ENCODE peak calls at places on chromosome 16, in ten cellular contexts. One of them, this sample, is unnamed. For H3K4me1, the result is how much of the 10 kb centered on the place peaks cover.

GRCh38 chr16:19923396-19923795 is 38.7 kb upstream of the GPRC5B start:
- DNase-seq in spleen: no peak
- DNase-seq in GM23338: no peak
- DNase-seq in H9: peak
- DNase-seq in neural progenitor cell: no peak
- DNase-seq in A549: no peak
- DNase-seq in ovary: no peak
- DNase-seq in heart left ventricle: no peak
- DNase-seq in sigmoid colon: no peak
- DNase-seq in body of pancreas: no peak
- DNase-seq in this sample: no peak

GRCh38 chr16:19696312-19696711 is 21.7 kb downstream of the KNOP1 start:
- DNase-seq in spleen: peak
- DNase-seq in GM23338: no peak
- DNase-seq in H9: no peak
- DNase-seq in neural progenitor cell: no peak
- DNase-seq in A549: no peak
- DNase-seq in ovary: peak
- DNase-seq in heart left ventricle: peak
- DNase-seq in sigmoid colon: peak
- DNase-seq in body of pancreas: peak
- DNase-seq in this sample: peak

GRCh38 chr16:12896562-12896961 is 4.8 kb upstream of the SHISA9 start:
- DNase-seq in spleen: no peak
- DNase-seq in GM23338: peak
- DNase-seq in H9: peak
- DNase-seq in neural progenitor cell: peak
- DNase-seq in A549: no peak
- DNase-seq in ovary: no peak
- DNase-seq in heart left ventricle: no peak
- DNase-seq in sigmoid colon: no peak
- DNase-seq in body of pancreas: peak
- DNase-seq in this sample: no peak

GRCh38 chr16:77213542-77214108 is 14.4 kb downstream of the SYCE1L start:
- DNase-seq in spleen: peak
- DNase-seq in GM23338: no peak
- DNase-seq in H9: no peak
- DNase-seq in neural progenitor cell: no peak
- DNase-seq in A549: peak
- DNase-seq in ovary: peak
- DNase-seq in heart left ventricle: no peak
- DNase-seq in sigmoid colon: no peak
- DNase-seq in body of pancreas: no peak
- DNase-seq in this sample: no peak

GRCh38 chr16:75486014-75486404 is 9.2 kb downstream of the CHST6 start:
- DNase-seq in spleen: no peak
- DNase-seq in GM23338: no peak
- DNase-seq in H9: no peak
- DNase-seq in neural progenitor cell: no peak
- DNase-seq in A549: no peak
- DNase-seq in ovary: no peak
- DNase-seq in heart left ventricle: no peak
- DNase-seq in sigmoid colon: no peak
- DNase-seq in body of pancreas: no peak
- DNase-seq in this sample: no peak

GRCh38 chr16:22198547-22199293 is 7.4 kb upstream of the EEF2K start:
- DNase-seq in spleen: no peak
- DNase-seq in GM23338: no peak
- DNase-seq in H9: peak
- DNase-seq in neural progenitor cell: no peak
- DNase-seq in A549: no peak
- DNase-seq in ovary: no peak
- DNase-seq in heart left ventricle: peak
- DNase-seq in sigmoid colon: no peak
- DNase-seq in body of pancreas: no peak
- DNase-seq in this sample: no peak

GRCh38 chr16:19419691-19420060 is 2.0 kb downstream of the TMC5 start:
- DNase-seq in spleen: no peak
- DNase-seq in GM23338: no peak
- DNase-seq in H9: no peak
- DNase-seq in neural progenitor cell: no peak
- DNase-seq in A549: peak
- DNase-seq in ovary: no peak
- DNase-seq in heart left ventricle: no peak
- DNase-seq in sigmoid colon: no peak
- DNase-seq in body of pancreas: no peak
- DNase-seq in this sample: no peak

GRCh38 chr16:85353839-85354622 is 241.8 kb upstream of the CIBAR2 start:
- DNase-seq in spleen: no peak
- DNase-seq in GM23338: no peak
- DNase-seq in H9: no peak
- DNase-seq in neural progenitor cell: no peak
- DNase-seq in A549: no peak
- DNase-seq in ovary: no peak
- DNase-seq in heart left ventricle: peak
- DNase-seq in sigmoid colon: no peak
- DNase-seq in body of pancreas: no peak
- DNase-seq in this sample: peak

GRCh38 chr16:31467151-31467550 is 4.8 kb upstream of the TGFB1I1 start:
- DNase-seq in spleen: peak
- DNase-seq in GM23338: no peak
- DNase-seq in H9: no peak
- DNase-seq in neural progenitor cell: no peak
- DNase-seq in A549: no peak
- DNase-seq in ovary: peak
- DNase-seq in heart left ventricle: no peak
- DNase-seq in sigmoid colon: peak
- DNase-seq in body of pancreas: no peak
- DNase-seq in this sample: no peak

GRCh38 chr16:31130899-31131298 is 4.6 kb downstream of the PRSS8 start:
- DNase-seq in spleen: no peak
- DNase-seq in GM23338: peak
- DNase-seq in H9: peak
- DNase-seq in neural progenitor cell: no peak
- DNase-seq in A549: no peak
- DNase-seq in ovary: no peak
- DNase-seq in heart left ventricle: no peak
- DNase-seq in sigmoid colon: no peak
- DNase-seq in body of pancreas: peak
- DNase-seq in this sample: peak

GRCh38 chr16:53056528-53056881 is 1.7 kb downstream of the CHD9 start:
- DNase-seq in spleen: no peak
- DNase-seq in GM23338: no peak
- DNase-seq in H9: no peak
- DNase-seq in neural progenitor cell: no peak
- DNase-seq in A549: no peak
- DNase-seq in ovary: no peak
- DNase-seq in heart left ventricle: no peak
- DNase-seq in sigmoid colon: peak
- DNase-seq in body of pancreas: no peak
- DNase-seq in this sample: no peak

GRCh38 chr16:9033125-9033830 is 58.2 kb upstream of the HAPSTR1 start:
- DNase-seq in spleen: no peak
- DNase-seq in GM23338: peak
- DNase-seq in H9: peak
- DNase-seq in neural progenitor cell: peak
- DNase-seq in A549: peak
- DNase-seq in ovary: no peak
- DNase-seq in heart left ventricle: no peak
- DNase-seq in sigmoid colon: no peak
- DNase-seq in body of pancreas: peak
- DNase-seq in this sample: no peak

GRCh38 chr16:11379420-11379819 is 34.2 kb downstream of the RMI2 start:
- DNase-seq in spleen: peak
- DNase-seq in GM23338: no peak
- DNase-seq in H9: no peak
- DNase-seq in neural progenitor cell: no peak
- DNase-seq in A549: no peak
- DNase-seq in ovary: no peak
- DNase-seq in heart left ventricle: no peak
- DNase-seq in sigmoid colon: peak
- DNase-seq in body of pancreas: no peak
- DNase-seq in this sample: no peak

GRCh38 chr16:50475170-50475569 is 73.0 kb upstream of the NKD1 start:
- DNase-seq in spleen: no peak
- DNase-seq in GM23338: no peak
- DNase-seq in H9: no peak
- DNase-seq in neural progenitor cell: no peak
- DNase-seq in A549: no peak
- DNase-seq in ovary: no peak
- DNase-seq in heart left ventricle: no peak
- DNase-seq in sigmoid colon: no peak
- DNase-seq in body of pancreas: no peak
- DNase-seq in this sample: no peak

GRCh38 chr16:88784074-88784855 is 755 bp downstream of the PIEZO1 start:
- DNase-seq in spleen: peak
- DNase-seq in GM23338: peak
- DNase-seq in H9: peak
- DNase-seq in neural progenitor cell: peak
- DNase-seq in A549: peak
- DNase-seq in ovary: peak
- DNase-seq in heart left ventricle: peak
- DNase-seq in sigmoid colon: peak
- DNase-seq in body of pancreas: peak
- DNase-seq in this sample: peak

GRCh38 chr16:30356401-30357084 is 1.4 kb upstream of the CD2BP2 start:
- DNase-seq in spleen: peak
- DNase-seq in GM23338: no peak
- DNase-seq in H9: no peak
- DNase-seq in neural progenitor cell: no peak
- DNase-seq in A549: no peak
- DNase-seq in ovary: peak
- DNase-seq in heart left ventricle: no peak
- DNase-seq in sigmoid colon: no peak
- DNase-seq in body of pancreas: no peak
- DNase-seq in this sample: peak

GRCh38 chr16:69890114-69890890 is 60.8 kb upstream of the CLEC18A start:
- DNase-seq in spleen: no peak
- DNase-seq in GM23338: peak
- DNase-seq in H9: peak
- DNase-seq in neural progenitor cell: peak
- DNase-seq in A549: no peak
- DNase-seq in ovary: peak
- DNase-seq in heart left ventricle: peak
- DNase-seq in sigmoid colon: peak
- DNase-seq in body of pancreas: peak
- DNase-seq in this sample: no peak

GRCh38 chr16:73523209-73523608 is 475.3 kb upstream of the ZFHX3 start:
- DNase-seq in spleen: no peak
- DNase-seq in GM23338: no peak
- DNase-seq in H9: no peak
- DNase-seq in neural progenitor cell: no peak
- DNase-seq in A549: no peak
- DNase-seq in ovary: no peak
- DNase-seq in heart left ventricle: no peak
- DNase-seq in sigmoid colon: no peak
- DNase-seq in body of pancreas: no peak
- DNase-seq in this sample: no peak
- H3K27ac ChIP-seq in spleen: no peak
- H3K27ac ChIP-seq in GM23338: no peak
- H3K27ac ChIP-seq in H9: no peak
- H3K27ac ChIP-seq in neural progenitor cell: no peak
- H3K27ac ChIP-seq in A549: no peak
- H3K27ac ChIP-seq in ovary: no peak
- H3K27ac ChIP-seq in heart left ventricle: no peak
- H3K27ac ChIP-seq in sigmoid colon: no peak
- H3K27ac ChIP-seq in body of pancreas: no peak
- H3K27ac ChIP-seq in this sample: no peak

GRCh38 chr16:55056585-55057520 is 126.2 kb downstream of the IRX5 start:
- DNase-seq in spleen: peak
- DNase-seq in GM23338: peak
- DNase-seq in H9: peak
- DNase-seq in neural progenitor cell: peak
- DNase-seq in A549: peak
- DNase-seq in ovary: no peak
- DNase-seq in heart left ventricle: no peak
- DNase-seq in sigmoid colon: peak
- DNase-seq in body of pancreas: no peak
- DNase-seq in this sample: no peak
- TF ChIP-seq CTCF in spleen: no peak
- TF ChIP-seq CTCF in GM23338: no peak
- TF ChIP-seq CTCF in H9: peak
- TF ChIP-seq CTCF in neural progenitor cell: peak
- TF ChIP-seq CTCF in A549: no peak
- TF ChIP-seq CTCF in ovary: no peak
- TF ChIP-seq CTCF in heart left ventricle: no peak
- TF ChIP-seq CTCF in sigmoid colon: no peak
- TF ChIP-seq CTCF in body of pancreas: no peak
- TF ChIP-seq CTCF in this sample: no peak

GRCh38 chr16:82047374-82047773 is 12.3 kb downstream of the HSD17B2 start:
- DNase-seq in spleen: no peak
- DNase-seq in GM23338: no peak
- DNase-seq in H9: no peak
- DNase-seq in neural progenitor cell: no peak
- DNase-seq in A549: no peak
- DNase-seq in ovary: no peak
- DNase-seq in heart left ventricle: no peak
- DNase-seq in sigmoid colon: no peak
- DNase-seq in body of pancreas: no peak
- DNase-seq in this sample: no peak

GRCh38 chr16:82050909-82051357 is 15.9 kb downstream of the HSD17B2 start:
- DNase-seq in spleen: no peak
- DNase-seq in GM23338: no peak
- DNase-seq in H9: no peak
- DNase-seq in neural progenitor cell: no peak
- DNase-seq in A549: no peak
- DNase-seq in ovary: no peak
- DNase-seq in heart left ventricle: no peak
- DNase-seq in sigmoid colon: no peak
- DNase-seq in body of pancreas: no peak
- DNase-seq in this sample: no peak

GRCh38 chr16:82050506-82050905 is 15.5 kb downstream of the HSD17B2 start:
- DNase-seq in spleen: no peak
- DNase-seq in GM23338: no peak
- DNase-seq in H9: no peak
- DNase-seq in neural progenitor cell: no peak
- DNase-seq in A549: no peak
- DNase-seq in ovary: no peak
- DNase-seq in heart left ventricle: no peak
- DNase-seq in sigmoid colon: no peak
- DNase-seq in body of pancreas: no peak
- DNase-seq in this sample: no peak

GRCh38 chr16:82047787-82048186 is 12.7 kb downstream of the HSD17B2 start:
- DNase-seq in spleen: no peak
- DNase-seq in GM23338: no peak
- DNase-seq in H9: no peak
- DNase-seq in neural progenitor cell: no peak
- DNase-seq in A549: no peak
- DNase-seq in ovary: no peak
- DNase-seq in heart left ventricle: no peak
- DNase-seq in sigmoid colon: no peak
- DNase-seq in body of pancreas: no peak
- DNase-seq in this sample: no peak

GRCh38 chr16:82049484-82049883 is 14.4 kb downstream of the HSD17B2 start:
- DNase-seq in spleen: no peak
- DNase-seq in GM23338: no peak
- DNase-seq in H9: no peak
- DNase-seq in neural progenitor cell: no peak
- DNase-seq in A549: no peak
- DNase-seq in ovary: no peak
- DNase-seq in heart left ventricle: no peak
- DNase-seq in sigmoid colon: no peak
- DNase-seq in body of pancreas: no peak
- DNase-seq in this sample: no peak
- H3K4me1 ChIP-seq in spleen: under half
- H3K4me1 ChIP-seq in GM23338: under half
- H3K4me1 ChIP-seq in H9: under half
- H3K4me1 ChIP-seq in neural progenitor cell: under half
- H3K4me1 ChIP-seq in A549: under half
- H3K4me1 ChIP-seq in ovary: under half
- H3K4me1 ChIP-seq in heart left ventricle: under half
- H3K4me1 ChIP-seq in sigmoid colon: under half
- H3K4me1 ChIP-seq in body of pancreas: half or more
- H3K4me1 ChIP-seq in this sample: under half

GRCh38 chr16:65772134-65772732 is 594.3 kb upstream of the CDH5 start:
- DNase-seq in spleen: no peak
- DNase-seq in GM23338: peak
- DNase-seq in H9: peak
- DNase-seq in neural progenitor cell: no peak
- DNase-seq in A549: no peak
- DNase-seq in ovary: no peak
- DNase-seq in heart left ventricle: no peak
- DNase-seq in sigmoid colon: no peak
- DNase-seq in body of pancreas: no peak
- DNase-seq in this sample: no peak
- H3K27ac ChIP-seq in spleen: no peak
- H3K27ac ChIP-seq in GM23338: peak
- H3K27ac ChIP-seq in H9: peak
- H3K27ac ChIP-seq in neural progenitor cell: no peak
- H3K27ac ChIP-seq in A549: no peak
- H3K27ac ChIP-seq in ovary: no peak
- H3K27ac ChIP-seq in heart left ventricle: no peak
- H3K27ac ChIP-seq in sigmoid colon: no peak
- H3K27ac ChIP-seq in body of pancreas: no peak
- H3K27ac ChIP-seq in this sample: no peak